ENCODE peak calls at places on chromosomes 16 and 17, in nine cellular contexts. O is GM23248; S is HAP-1; B is astrocyte of the spinal cord; G is Caco-2; A is MG63; J is CD4-positive, alpha-beta memory T cell; T is transverse colon; Y is endothelial cell of umbilical vein. C is an unnamed sample.

GRCh38 chr16:985646-986400 is 4.3 kb downstream of the SOX8 start:
- DNase-seq in O (no peak), S (no peak), B (no peak), G (no peak), A (no peak), J (no peak), T (no peak), Y (no peak), C (no peak)

GRCh38 chr17:61395983-61396585 is 3.6 kb upstream of the TBX2 start:
- DNase-seq in O (peak), S (no peak), B (no peak), G (no peak), A (no peak), J (no peak), T (no peak), Y (no peak), C (no peak)

GRCh38 chr17:74542727-74543383 is 3.1 kb downstream of the CD300C start:
- DNase-seq in O (no peak), S (no peak), B (no peak), G (no peak), A (no peak), J (no peak), T (no peak), Y (no peak), C (no peak)

GRCh38 chr16:72952404-72953301 is 95.3 kb downstream of the ZFHX3 start:
- DNase-seq in O (peak), S (no peak), B (peak), G (no peak), A (no peak), J (no peak), T (no peak), Y (no peak), C (no peak)

GRCh38 chr16:57889960-57890751 is 80.8 kb downstream of the CNGB1 start:
- DNase-seq in O (peak), S (no peak), B (no peak), G (no peak), A (no peak), J (no peak), T (no peak), Y (no peak), C (peak)

GRCh38 chr17:64679710-64680216 is 17.7 kb upstream of the SMURF2 start:
- DNase-seq in O (peak), S (no peak), B (peak), G (no peak), A (peak), J (no peak), T (no peak), Y (peak), C (no peak)

GRCh38 chr16:75288596-75289120 is 37.2 kb upstream of the BCAR1 start:
- DNase-seq in O (no peak), S (no peak), B (no peak), G (no peak), A (no peak), J (peak), T (no peak), Y (no peak), C (peak)

GRCh38 chr17:76643553-76644148 is at the start of gene ST6GALNAC1:
- DNase-seq in O (no peak), S (no peak), B (no peak), G (no peak), A (no peak), J (peak), T (peak), Y (peak), C (peak)

GRCh38 chr17:41420134-41420533 is 4.3 kb downstream of the KRT37 start:
- DNase-seq in O (peak), S (no peak), B (no peak), G (no peak), A (peak), J (no peak), T (no peak), Y (no peak), C (no peak)

GRCh38 chr17:38980455-38981217 is 13.4 kb upstream of the FBXO47 start:
- DNase-seq in O (peak), S (no peak), B (no peak), G (no peak), A (no peak), J (no peak), T (no peak), Y (no peak), C (no peak)

GRCh38 chr17:42422412-42422957 is 571 bp downstream of the CAVIN1 start:
- DNase-seq in O (peak), S (no peak), B (no peak), G (no peak), A (peak), J (peak), T (no peak), Y (no peak), C (no peak)

GRCh38 chr16:68079616-68080344 is 5.4 kb upstream of the NFATC3 start:
- DNase-seq in O (no peak), S (no peak), B (no peak), G (peak), A (no peak), J (peak), T (peak), Y (peak), C (peak)

GRCh38 chr17:43849116-43849515 is 2.1 kb downstream of the CD300LG start:
- DNase-seq in O (no peak), S (no peak), B (no peak), G (no peak), A (no peak), J (no peak), T (no peak), Y (no peak), C (no peak)

GRCh38 chr16:71473891-71474290 is 11.8 kb upstream of the ZNF23 start:
- DNase-seq in O (peak), S (no peak), B (peak), G (no peak), A (no peak), J (no peak), T (no peak), Y (no peak), C (no peak)

GRCh38 chr16:13559624-13560023 is 360.3 kb upstream of the ERCC4 start:
- DNase-seq in O (no peak), S (no peak), B (no peak), G (no peak), A (no peak), J (no peak), T (no peak), Y (no peak), C (no peak)

GRCh38 chr16:9053006-9053601 is 38.3 kb upstream of the HAPSTR1 start:
- DNase-seq in O (peak), S (peak), B (peak), G (peak), A (peak), J (no peak), T (peak), Y (peak), C (no peak)
- H3K4me3 ChIP-seq in O (no peak), S (peak), B (no peak), G (no peak), A (no peak), J (no peak), T (no peak), Y (no peak), C (no peak)

GRCh38 chr17:29150191-29150590 is 30.0 kb downstream of the MYO18A start:
- DNase-seq in O (no peak), S (no peak), B (no peak), G (no peak), A (no peak), J (no peak), T (no peak), Y (no peak), C (no peak)
- H3K4me3 ChIP-seq in O (no peak), S (no peak), B (no peak), G (no peak), A (no peak), J (no peak), T (no peak), Y (no peak), C (no peak)

GRCh38 chr17:4898351-4898750 is 985 bp upstream of the C17orf107 start:
- DNase-seq in O (no peak), S (no peak), B (no peak), G (no peak), A (no peak), J (no peak), T (no peak), Y (no peak), C (no peak)
- H3K4me3 ChIP-seq in O (no peak), S (no peak), B (no peak), G (no peak), A (no peak), J (no peak), T (no peak), Y (no peak), C (no peak)

GRCh38 chr17:82094931-82095776 is 2.9 kb downstream of the FASN start:
- DNase-seq in O (no peak), S (no peak), B (no peak), G (no peak), A (no peak), J (no peak), T (no peak), Y (no peak), C (no peak)
- H3K4me3 ChIP-seq in O (no peak), S (no peak), B (no peak), G (no peak), A (peak), J (no peak), T (no peak), Y (no peak), C (no peak)

DNA sequence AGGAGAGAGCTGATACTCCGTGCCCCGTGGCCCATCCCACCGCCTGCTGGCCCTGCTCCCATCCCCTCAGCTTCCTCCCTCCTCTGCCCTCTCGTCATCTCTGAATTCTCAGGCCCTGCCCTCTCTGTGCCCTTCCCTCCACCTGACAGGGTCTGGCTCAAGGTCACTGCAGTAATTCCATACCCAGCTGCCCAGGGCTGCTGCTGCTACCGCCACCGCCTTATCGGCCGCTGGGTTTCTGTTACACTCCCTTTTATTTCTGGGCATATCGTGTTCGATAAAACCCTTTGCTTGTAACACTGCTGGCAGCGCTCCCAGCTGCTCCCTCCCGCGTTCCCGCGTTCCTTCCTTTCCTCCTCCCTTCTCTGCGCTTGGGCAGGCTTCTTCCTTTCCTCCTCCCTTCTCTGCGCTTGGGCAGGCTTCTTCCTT is 1.2 kb downstream of the EPN3 start:
- DNase-seq in O (peak), S (no peak), B (no peak), G (no peak), A (no peak), J (no peak), T (peak), Y (peak), C (no peak)
- H3K4me3 ChIP-seq in O (peak), S (no peak), B (no peak), G (peak), A (no peak), J (no peak), T (peak), Y (no peak), C (no peak)

GRCh38 chr16:4015275-4015990 is 100.8 kb downstream of the ADCY9 start:
- DNase-seq in O (no peak), S (no peak), B (no peak), G (peak), A (peak), J (no peak), T (no peak), Y (no peak), C (no peak)
- H3K4me3 ChIP-seq in O (no peak), S (no peak), B (no peak), G (no peak), A (no peak), J (no peak), T (no peak), Y (no peak), C (no peak)

DNA sequence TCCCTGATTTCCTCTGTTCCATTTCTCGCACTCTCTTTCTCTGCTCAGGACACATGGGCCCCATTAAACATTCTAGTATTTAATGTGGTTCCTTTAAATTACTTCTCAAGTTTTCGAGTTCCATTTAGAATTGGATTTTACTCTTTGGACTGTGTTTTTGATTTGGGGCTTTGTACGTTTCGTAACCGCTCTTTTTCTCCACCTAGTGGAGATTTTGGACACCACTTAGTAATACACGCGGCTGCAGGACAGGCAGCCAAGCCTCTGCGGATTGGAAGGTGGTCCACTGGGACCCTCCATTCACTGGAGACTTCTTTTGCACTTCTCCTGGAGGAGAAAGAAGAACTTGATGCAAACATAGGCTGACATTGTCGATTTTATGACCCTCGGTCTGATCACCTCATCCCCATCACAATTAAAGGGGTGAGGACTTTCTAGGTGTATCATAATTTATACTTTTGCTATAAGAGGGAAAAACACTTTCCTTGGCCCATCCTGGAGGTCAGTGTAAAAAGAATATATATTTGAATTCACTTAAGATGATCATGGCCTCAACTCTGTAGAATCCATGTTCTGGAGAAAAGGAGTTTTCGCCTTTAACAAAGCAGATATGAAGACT is 85.8 kb downstream of the NOG start:
- DNase-seq in O (peak), S (peak), B (peak), G (no peak), A (no peak), J (peak), T (no peak), Y (peak), C (peak)
- H3K4me3 ChIP-seq in O (peak), S (no peak), B (peak), G (no peak), A (no peak), J (no peak), T (no peak), Y (peak), C (no peak)

DNA sequence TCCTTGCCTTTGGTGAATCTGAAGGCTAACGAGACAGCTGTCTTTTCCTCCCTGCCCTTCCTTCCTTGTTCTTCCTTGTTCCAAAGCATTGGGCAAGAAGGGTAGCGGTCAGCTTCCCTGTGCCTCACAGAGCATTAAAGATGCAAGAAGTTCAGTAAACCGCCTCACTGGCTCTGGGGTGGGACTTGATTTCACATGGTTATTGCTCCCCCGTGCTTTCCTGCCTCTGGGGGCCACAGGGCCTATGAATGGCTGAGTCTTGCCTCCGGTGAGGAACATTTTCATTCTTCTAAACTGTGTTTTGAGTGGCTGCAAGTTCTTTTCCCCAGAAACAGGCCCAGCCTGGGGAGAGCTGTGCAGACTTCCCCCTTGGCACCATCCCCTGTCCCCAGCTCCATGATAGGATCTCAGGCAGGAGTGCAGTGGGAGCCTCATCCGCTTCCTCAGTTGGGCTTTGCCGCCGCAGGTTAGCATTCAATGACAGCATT is 1.5 kb downstream of the YPEL2 start:
- DNase-seq in O (peak), S (no peak), B (no peak), G (no peak), A (no peak), J (no peak), T (peak), Y (peak), C (no peak)
- H3K4me3 ChIP-seq in O (peak), S (peak), B (peak), G (peak), A (peak), J (peak), T (peak), Y (peak), C (peak)

C was measured in Jurkat, Clone E6-1.